ENCODE peak calls at places on chromosomes 16 and 17, in four cellular contexts. Y is NCI-H460, K is HAP-1, Q is SK-N-DZ. S is an unnamed sample.
A peak's percentile ranks its signal among the peaks of the same experiment; 100 is the strongest.

GRCh38 chr17:72387969-72388368 is 267.1 kb downstream of the SOX9 start:
- DNase-seq in Y (no peak), K (no peak), Q (no peak), S (no peak)

GRCh38 chr17:600576-601301 is 113.9 kb downstream of the VPS53 start:
- DNase-seq in Y (no peak), K (no peak), Q (no peak), S (no peak)

GRCh38 chr17:40459646-40460584 is 16.7 kb downstream of the IGFBP4 start:
- DNase-seq in Y (no peak), K (no peak), Q (no peak), S (no peak)

GRCh38 chr16:23948949-23949392 is 113.2 kb downstream of the PRKCB start:
- DNase-seq in Y (no peak), K (no peak), Q (no peak), S (no peak)

GRCh38 chr16:11084484-11085024 is 140.2 kb downstream of the CLEC16A start:
- DNase-seq in Y (no peak), K (no peak), Q (no peak), S (no peak)

GRCh38 chr16:87186440-87186839 is 130.8 kb downstream of the C16orf95 start:
- DNase-seq in Y (no peak), K (no peak), Q (no peak), S (peak; percentile 45)

GRCh38 chr17:50872710-50873424 is 6.7 kb upstream of the TOB1 start:
- DNase-seq in Y (no peak), K (no peak), Q (peak; percentile 60), S (no peak)

GRCh38 chr17:48011405-48012150 is 26.0 kb downstream of the COPZ2 start:
- DNase-seq in Y (peak; percentile 44), K (peak; percentile 74), Q (peak; percentile 90), S (no peak)

GRCh38 chr17:4710693-4711634 is 532 bp downstream of the ARRB2 start:
- DNase-seq in Y (no peak), K (no peak), Q (no peak), S (peak; percentile 60)

GRCh38 chr16:57893559-57894389 is 77.2 kb downstream of the CNGB1 start:
- DNase-seq in Y (no peak), K (no peak), Q (no peak), S (no peak)

GRCh38 chr17:83189673-83190385 is 110.4 kb downstream of the METRNL start:
- DNase-seq in Y (no peak), K (no peak), Q (no peak), S (no peak)

GRCh38 chr17:60141111-60142018 is 8.4 kb upstream of the CA4 start:
- DNase-seq in Y (no peak), K (no peak), Q (no peak), S (peak; percentile 63)

GRCh38 chr17:81910840-81911276 is 341 bp downstream of the PCYT2 start:
- DNase-seq in Y (no peak), K (peak; percentile 37), Q (no peak), S (peak; percentile 43)

GRCh38 chr17:37322826-37323561 is 52.8 kb upstream of the C17orf78 start:
- DNase-seq in Y (no peak), K (no peak), Q (no peak), S (peak; percentile 72)

GRCh38 chr17:8807070-8807550 is 7.9 kb upstream of the MFSD6L start:
- DNase-seq in Y (no peak), K (no peak), Q (no peak), S (no peak)

GRCh38 chr16:2490190-2491105 is 15.5 kb downstream of the TBC1D24 start:
- DNase-seq in Y (no peak), K (no peak), Q (no peak), S (no peak)

GRCh38 chr17:43940630-43941029 is 1.6 kb downstream of the PPY start:
- DNase-seq in Y (peak; percentile 39), K (peak; percentile 81), Q (peak; percentile 87), S (peak; percentile 66)

GRCh38 chr16:23670137-23670776 is 8.4 kb upstream of the PLK1 start:
- DNase-seq in Y (no peak), K (no peak), Q (no peak), S (no peak)

GRCh38 chr17:1617620-1618174 is 10.9 kb downstream of the SLC43A2 start:
- DNase-seq in Y (peak; percentile 50), K (no peak), Q (no peak), S (no peak)

GRCh38 chr16:66926171-66926570 is 836 bp upstream of the RRAD start:
- DNase-seq in Y (no peak), K (no peak), Q (no peak), S (no peak)

GRCh38 chr16:2686912-2687507 is 4.7 kb downstream of the KCTD5 start:
- DNase-seq in Y (no peak), K (no peak), Q (no peak), S (no peak)

GRCh38 chr16:88697831-88698693 is 8.1 kb downstream of the RNF166 start:
- DNase-seq in Y (no peak), K (no peak), Q (no peak), S (no peak)

GRCh38 chr17:4858880-4859260 is 25.7 kb downstream of the MINK1 start:
- DNase-seq in Y (no peak), K (no peak), Q (no peak), S (no peak)

GRCh38 chr17:64401244-64401860 is 10.7 kb upstream of the PECAM1 start:
- DNase-seq in Y (no peak), K (no peak), Q (no peak), S (no peak)

GRCh38 chr17:6476834-6477210 is 32.6 kb downstream of the PIMREG start:
- DNase-seq in Y (no peak), K (no peak), Q (peak; percentile 66), S (peak; percentile 66)